ENCODE peak calls at places on chromosomes 1 and 21, in five cellular contexts. B is D341Med, O is HS-5, K is brain pericyte, M is skeletal muscle cell. R is an unnamed sample.

GRCh38 chr1:182332256-182332655 is 59.3 kb downstream of the GLUL start:
- DNase-seq in B (no peak), M (no peak), O (no peak), K (no peak), R (no peak)

GRCh38 chr1:48817505-48818114 is 40.9 kb upstream of the BEND5 start:
- DNase-seq in B (peak), M (peak), O (no peak), K (no peak), R (peak)

GRCh38 chr1:30907641-30908445 is 715 bp downstream of the SDC3 start:
- DNase-seq in M (no peak), B (no peak), O (no peak), K (no peak), R (no peak)

GRCh38 chr1:38240626-38241025 is 194.0 kb upstream of the POU3F1 start:
- DNase-seq in M (no peak), B (no peak), K (no peak), O (no peak), R (no peak)

GRCh38 chr1:10569531-10569930 is 94.8 kb downstream of the PEX14 start:
- DNase-seq in M (no peak), K (no peak), O (no peak), B (no peak), R (no peak)

GRCh38 chr1:172775598-172776570 is 117.0 kb downstream of the FASLG start:
- DNase-seq in O (no peak), B (no peak), M (no peak), K (no peak), R (no peak)

GRCh38 chr1:2014726-2015382 is 4.3 kb upstream of the GABRD start:
- DNase-seq in K (no peak), M (no peak), O (no peak), B (no peak), R (no peak)

GRCh38 chr21:41631564-41632461 is 123.9 kb upstream of the TMPRSS2 start:
- DNase-seq in B (no peak), O (no peak), M (no peak), K (no peak), R (no peak)

GRCh38 chr1:215071078-215071477 is 11.5 kb upstream of the KCNK2 start:
- DNase-seq in B (no peak), O (no peak), M (no peak), K (no peak), R (no peak)

GRCh38 chr1:224430511-224431113 is 4.0 kb downstream of the WDR26 start:
- DNase-seq in K (no peak), B (no peak), O (peak), M (peak), R (peak)

GRCh38 chr1:214966366-214966765 is 116.2 kb upstream of the KCNK2 start:
- DNase-seq in M (peak), O (no peak), K (no peak), B (no peak), R (no peak)

GRCh38 chr1:150257624-150258274 is at the start of gene CA14:
- DNase-seq in B (no peak), K (no peak), O (no peak), M (no peak), R (no peak)

GRCh38 chr1:211885746-211886522 is 55.4 kb upstream of the LPGAT1 start:
- DNase-seq in M (no peak), B (no peak), K (no peak), O (no peak), R (no peak)

GRCh38 chr1:23483327-23484252 is at the start of gene ASAP3:
- DNase-seq in M (no peak), O (no peak), K (no peak), B (peak), R (peak)